ENCODE peak calls at places on chromosomes 11 and 22, in four cellular contexts. K, V, G and P are unnamed samples.

GRCh38 chr22:39613549-39613921 is 43.0 kb downstream of the CACNA1I start:
- DNase-seq in K (no peak), G (no peak), V (no peak), P (peak)

GRCh38 chr11:134633276-134633675 is 221.2 kb upstream of the B3GAT1 start:
- DNase-seq in V (no peak), G (no peak), K (no peak), P (no peak)

GRCh38 chr11:67463680-67464410 is 5.2 kb downstream of the TMEM134 start:
- DNase-seq in V (no peak), K (no peak), G (peak), P (no peak)

GRCh38 chr11:10205928-10206327 is 88.1 kb downstream of the SBF2 start:
- DNase-seq in G (no peak), V (no peak), K (no peak), P (no peak)

GRCh38 chr22:27799334-27800249 is 2.0 kb downstream of the MN1 start:
- DNase-seq in K (peak), G (no peak), V (no peak), P (peak)

GRCh38 chr11:43567396-43567975 is 113.1 kb upstream of the HSD17B12 start:
- DNase-seq in V (no peak), K (peak), G (peak), P (no peak)

GRCh38 chr22:23689414-23689813 is 1.4 kb upstream of the RGL4 start:
- DNase-seq in G (no peak), V (no peak), K (no peak), P (no peak)

GRCh38 chr22:45163074-45163416 is 680 bp upstream of the NUP50 start:
- DNase-seq in K (peak), G (peak), V (no peak), P (no peak)

GRCh38 chr22:34946339-34946985 is 119.5 kb upstream of the ISX start:
- DNase-seq in V (no peak), K (no peak), G (no peak), P (no peak)

GRCh38 chr11:99781074-99781473 is 760.3 kb downstream of the CNTN5 start:
- DNase-seq in G (no peak), V (no peak), K (peak), P (no peak)

GRCh38 chr11:134736251-134737072 is 324.4 kb upstream of the B3GAT1 start:
- DNase-seq in K (no peak), G (no peak), V (no peak), P (no peak)

GRCh38 chr11:72439455-72439854 is 5.1 kb upstream of the CLPB start:
- DNase-seq in V (no peak), G (no peak), K (peak), P (no peak)